ENCODE peak calls at places on chromosome 12, in nine cellular contexts. R is LNCaP clone FGC, X is epithelial cell of esophagus, Q is Peyer's patch, K is body of pancreas, L is A549, M is BJ, N is cardiac fibroblast, E is fibroblast of lung. U is an unnamed sample.

GRCh38 chr12:22624573-22624907 is 431 bp upstream of the ETNK1 start:
- DNase-seq in M (no peak), L (no peak), E (no peak), R (no peak), N (no peak), Q (no peak), K (no peak), X (no peak), U (no peak)

GRCh38 chr12:124442772-124443445 is 124.5 kb downstream of the NCOR2 start:
- DNase-seq in X (no peak), R (no peak), E (peak; percentile 94), N (peak; percentile 93), Q (no peak), M (no peak), L (no peak), K (no peak), U (peak; percentile 88)

GRCh38 chr12:114656906-114657596 is 26.9 kb downstream of the TBX3 start:
- DNase-seq in R (no peak), K (no peak), Q (no peak), X (no peak), E (no peak), L (no peak), M (no peak), N (no peak), U (no peak)

GRCh38 chr12:72234871-72235270 is 37.3 kb upstream of the TRHDE start:
- DNase-seq in M (no peak), L (no peak), X (peak; percentile 3), N (peak; percentile 37), R (no peak), E (peak; percentile 10), Q (no peak), K (no peak), U (no peak)

GRCh38 chr12:130715996-130716917 is at the start of gene RIMBP2:
- DNase-seq in Q (no peak), X (peak; percentile 73), L (peak; percentile 44), R (no peak), N (peak; percentile 52), E (peak; percentile 56), K (peak; percentile 22), M (no peak), U (peak; percentile 8)

GRCh38 chr12:120229071-120229582 is 28.2 kb upstream of the RPLP0 start:
- DNase-seq in K (no peak), L (peak; percentile 75), X (no peak), E (no peak), M (no peak), Q (no peak), R (no peak), N (no peak), U (no peak)

GRCh38 chr12:26749781-26750180 is 83.2 kb downstream of the ITPR2 start:
- DNase-seq in Q (no peak), X (peak; percentile 74), N (no peak), K (no peak), L (no peak), R (no peak), E (no peak), M (no peak), U (no peak)

GRCh38 chr12:20268121-20268732 is 100.1 kb upstream of the PDE3A start:
- DNase-seq in N (peak; percentile 70), X (peak; percentile 1), M (no peak), R (peak; percentile 26), Q (no peak), E (peak; percentile 66), K (no peak), L (peak; percentile 55), U (peak; percentile 55)

GRCh38 chr12:107873223-107873622 is 98.7 kb downstream of the ASCL4 start:
- DNase-seq in M (no peak), X (no peak), N (no peak), K (no peak), R (no peak), E (no peak), L (no peak), Q (no peak), U (no peak)

GRCh38 chr12:98295681-98296080 is 219.7 kb upstream of the TMPO start:
- DNase-seq in K (no peak), R (no peak), X (no peak), N (peak; percentile 3), M (no peak), Q (no peak), L (no peak), E (peak; percentile 69), U (no peak)

GRCh38 chr12:70664463-70664862 is 27.2 kb upstream of the PTPRB start:
- DNase-seq in X (peak; percentile 4), R (no peak), M (no peak), K (no peak), L (no peak), N (peak; percentile 8), E (peak; percentile 82), Q (no peak), U (peak; percentile 39)
- H3K4me3 ChIP-seq in X (no peak overlapping the region), R (no peak overlapping the region), M (no peak overlapping the region), K (no peak overlapping the region), L (no peak overlapping the region), N (no peak overlapping the region), E (no peak overlapping the region), Q (no peak overlapping the region), U (no peak overlapping the region)

GRCh38 chr12:31962076-31962475 is 2.9 kb downstream of the RESF1 start:
- DNase-seq in E (no peak), R (no peak), K (no peak), X (no peak), N (no peak), M (no peak), Q (no peak), L (no peak), U (no peak)

GRCh38 chr12:31959701-31960391 is 631 bp downstream of the RESF1 start:
- DNase-seq in X (peak; percentile 64), L (peak; percentile 76), K (peak; percentile 63), R (peak; percentile 17), N (peak; percentile 74), Q (peak; percentile 63), M (no peak), E (peak; percentile 65), U (peak; percentile 62)

GRCh38 chr12:31961137-31961536 is 1.9 kb downstream of the RESF1 start:
- DNase-seq in L (no peak), X (no peak), M (no peak), K (no peak), Q (peak; percentile 35), E (no peak), R (no peak), N (no peak), U (no peak)

GRCh38 chr12:31958601-31959000 is 614 bp upstream of the RESF1 start:
- DNase-seq in Q (no peak), R (no peak), K (no peak), L (peak; percentile 42), M (no peak), X (no peak), E (no peak), N (no peak), U (no peak)

DNA sequence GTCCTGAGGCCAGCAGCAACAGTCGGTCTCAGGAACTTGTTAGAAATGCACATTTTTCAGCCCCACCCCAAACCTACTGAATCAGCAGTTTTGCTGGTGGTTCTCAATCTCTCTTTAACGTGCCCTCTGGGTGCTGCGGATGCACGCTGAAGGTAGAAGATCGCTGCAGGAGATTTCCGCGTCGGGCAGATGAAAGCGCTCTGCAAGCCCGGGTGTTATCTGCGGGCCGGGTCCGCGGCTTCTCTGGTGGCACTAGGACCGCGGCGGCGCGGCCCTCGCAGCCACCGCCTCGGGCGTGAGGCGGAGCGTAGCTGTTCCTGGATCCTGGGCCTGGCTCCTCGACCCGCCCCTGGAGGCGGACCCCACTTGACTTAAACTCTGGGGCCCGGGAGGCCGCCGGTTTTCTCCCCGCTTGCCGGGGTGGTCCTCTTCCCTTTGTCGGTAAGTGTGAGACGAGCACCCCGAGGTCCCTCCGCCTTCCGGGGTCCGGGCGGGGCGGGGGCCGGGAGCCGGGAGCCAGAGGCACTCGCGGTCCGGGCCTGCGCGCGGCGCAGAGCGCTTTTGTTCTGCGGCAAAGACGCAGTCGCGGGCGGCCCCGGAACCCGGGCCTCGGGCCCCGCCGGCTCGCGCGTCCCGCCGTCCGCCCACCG is at the start of gene RESF1:
- DNase-seq in K (peak; percentile 84), N (peak; percentile 86), Q (peak; percentile 92), L (peak; percentile 93), E (peak; percentile 85), M (peak; percentile 20), X (peak; percentile 87), R (peak; percentile 75), U (peak; percentile 85)
- TF ChIP-seq CTCF in K (no peak), N (no peak), Q (no peak), L (no peak), E (no peak), M (no peak), X (no peak), R (no peak), U (no peak)

GRCh38 chr12:68450947-68451260 is 118.7 kb upstream of the MDM1 start:
- DNase-seq in E (peak; percentile 26), L (no peak), N (peak; percentile 7), X (no peak), K (no peak), R (no peak), Q (no peak), M (no peak), U (no peak)
- H3K4me3 ChIP-seq in E (no peak overlapping the region), L (no peak overlapping the region), N (no peak overlapping the region), X (no peak overlapping the region), K (no peak overlapping the region), R (no peak overlapping the region), Q (no peak overlapping the region), M (no peak overlapping the region), U (no peak overlapping the region)

GRCh38 chr12:25482637-25483036 is 70.4 kb downstream of the LMNTD1 start:
- DNase-seq in E (no peak), K (no peak), M (no peak), L (no peak), X (no peak), R (no peak), Q (no peak), N (no peak), U (no peak)
- TF ChIP-seq CTCF in E (no peak), K (no peak), M (no peak), L (no peak), X (no peak), R (no peak), Q (no peak), N (no peak), U (no peak)

U was measured in fibroblast of pulmonary artery.